ENCODE peak calls at places on chromosomes 5 and 9, in eight cellular contexts. One of them, this sample, is unnamed.

GRCh38 chr5:7317751-7318150 is 78.2 kb upstream of the ADCY2 start:
- DNase-seq in Peyer's patch: no peak
- DNase-seq in heart left ventricle: no peak
- DNase-seq in tibial nerve: no peak
- DNase-seq in erythroblast: no peak
- DNase-seq in right lobe of liver: no peak
- DNase-seq in body of pancreas: no peak
- DNase-seq in A549: no peak
- DNase-seq in this sample: no peak

GRCh38 chr9:83266618-83267543 is 203.9 kb upstream of the RASEF start:
- DNase-seq in Peyer's patch: no peak
- DNase-seq in heart left ventricle: peak
- DNase-seq in tibial nerve: no peak
- DNase-seq in erythroblast: no peak
- DNase-seq in right lobe of liver: no peak
- DNase-seq in body of pancreas: peak
- DNase-seq in A549: no peak
- DNase-seq in this sample: no peak

GRCh38 chr9:70607926-70608325 is 193.5 kb upstream of the KLF9 start:
- DNase-seq in Peyer's patch: peak
- DNase-seq in heart left ventricle: no peak
- DNase-seq in tibial nerve: no peak
- DNase-seq in erythroblast: no peak
- DNase-seq in right lobe of liver: no peak
- DNase-seq in body of pancreas: no peak
- DNase-seq in A549: no peak
- DNase-seq in this sample: no peak

GRCh38 chr5:65832603-65833228 is 93.7 kb upstream of the ERBIN start:
- DNase-seq in Peyer's patch: no peak
- DNase-seq in heart left ventricle: no peak
- DNase-seq in tibial nerve: no peak
- DNase-seq in erythroblast: no peak
- DNase-seq in right lobe of liver: no peak
- DNase-seq in body of pancreas: no peak
- DNase-seq in A549: no peak
- DNase-seq in this sample: no peak

GRCh38 chr5:25716680-25717079 is 1071.9 kb upstream of the CDH10 start:
- DNase-seq in Peyer's patch: no peak
- DNase-seq in heart left ventricle: no peak
- DNase-seq in tibial nerve: no peak
- DNase-seq in erythroblast: no peak
- DNase-seq in right lobe of liver: no peak
- DNase-seq in body of pancreas: no peak
- DNase-seq in A549: no peak
- DNase-seq in this sample: no peak

GRCh38 chr9:37747271-37747753 is 6.3 kb upstream of the TRMT10B start:
- DNase-seq in Peyer's patch: peak
- DNase-seq in heart left ventricle: no peak
- DNase-seq in tibial nerve: no peak
- DNase-seq in erythroblast: peak
- DNase-seq in right lobe of liver: peak
- DNase-seq in body of pancreas: peak
- DNase-seq in A549: peak
- DNase-seq in this sample: peak

GRCh38 chr9:12699529-12699928 is 6.3 kb downstream of the TYRP1 start:
- DNase-seq in Peyer's patch: no peak
- DNase-seq in heart left ventricle: no peak
- DNase-seq in tibial nerve: no peak
- DNase-seq in erythroblast: no peak
- DNase-seq in right lobe of liver: no peak
- DNase-seq in body of pancreas: no peak
- DNase-seq in A549: no peak
- DNase-seq in this sample: no peak

GRCh38 chr9:133962341-133962740 is 29.8 kb downstream of the VAV2 start:
- DNase-seq in Peyer's patch: no peak
- DNase-seq in heart left ventricle: peak
- DNase-seq in tibial nerve: no peak
- DNase-seq in erythroblast: no peak
- DNase-seq in right lobe of liver: peak
- DNase-seq in body of pancreas: no peak
- DNase-seq in A549: no peak
- DNase-seq in this sample: no peak

GRCh38 chr5:171681061-171681460 is 104.6 kb upstream of the SMIM23 start:
- DNase-seq in Peyer's patch: no peak
- DNase-seq in heart left ventricle: no peak
- DNase-seq in tibial nerve: no peak
- DNase-seq in erythroblast: no peak
- DNase-seq in right lobe of liver: no peak
- DNase-seq in body of pancreas: no peak
- DNase-seq in A549: no peak
- DNase-seq in this sample: no peak

GRCh38 chr5:352639-353598 is 31.4 kb downstream of the AHRR start:
- DNase-seq in Peyer's patch: no peak
- DNase-seq in heart left ventricle: no peak
- DNase-seq in tibial nerve: no peak
- DNase-seq in erythroblast: no peak
- DNase-seq in right lobe of liver: no peak
- DNase-seq in body of pancreas: no peak
- DNase-seq in A549: no peak
- DNase-seq in this sample: no peak

GRCh38 chr9:100595391-100596199 is 17.7 kb downstream of the CAVIN4 start:
- DNase-seq in Peyer's patch: no peak
- DNase-seq in heart left ventricle: no peak
- DNase-seq in tibial nerve: no peak
- DNase-seq in erythroblast: peak
- DNase-seq in right lobe of liver: no peak
- DNase-seq in body of pancreas: peak
- DNase-seq in A549: peak
- DNase-seq in this sample: no peak

GRCh38 chr9:81256368-81256767 is 433.0 kb downstream of the TLE1 start:
- DNase-seq in Peyer's patch: no peak
- DNase-seq in heart left ventricle: no peak
- DNase-seq in tibial nerve: no peak
- DNase-seq in erythroblast: no peak
- DNase-seq in right lobe of liver: no peak
- DNase-seq in body of pancreas: no peak
- DNase-seq in A549: no peak
- DNase-seq in this sample: no peak

GRCh38 chr5:108814551-108814950 is 66.9 kb downstream of the FER start:
- DNase-seq in Peyer's patch: no peak
- DNase-seq in heart left ventricle: no peak
- DNase-seq in tibial nerve: no peak
- DNase-seq in erythroblast: no peak
- DNase-seq in right lobe of liver: no peak
- DNase-seq in body of pancreas: no peak
- DNase-seq in A549: no peak
- DNase-seq in this sample: no peak

GRCh38 chr9:115250646-115251045 is 132.7 kb upstream of the TNC start:
- DNase-seq in Peyer's patch: no peak
- DNase-seq in heart left ventricle: no peak
- DNase-seq in tibial nerve: no peak
- DNase-seq in erythroblast: no peak
- DNase-seq in right lobe of liver: no peak
- DNase-seq in body of pancreas: no peak
- DNase-seq in A549: no peak
- DNase-seq in this sample: no peak

GRCh38 chr5:64811050-64811640 is 42.4 kb downstream of the CWC27 start:
- DNase-seq in Peyer's patch: no peak
- DNase-seq in heart left ventricle: no peak
- DNase-seq in tibial nerve: no peak
- DNase-seq in erythroblast: peak
- DNase-seq in right lobe of liver: no peak
- DNase-seq in body of pancreas: no peak
- DNase-seq in A549: peak
- DNase-seq in this sample: no peak

GRCh38 chr9:37904647-37905505 is 949 bp upstream of the SLC25A51 start:
- DNase-seq in Peyer's patch: no peak
- DNase-seq in heart left ventricle: no peak
- DNase-seq in tibial nerve: no peak
- DNase-seq in erythroblast: peak
- DNase-seq in right lobe of liver: no peak
- DNase-seq in body of pancreas: peak
- DNase-seq in A549: no peak
- DNase-seq in this sample: no peak

GRCh38 chr9:127682351-127683136 is 24.2 kb upstream of the CFAP157 start:
- DNase-seq in Peyer's patch: no peak
- DNase-seq in heart left ventricle: no peak
- DNase-seq in tibial nerve: no peak
- DNase-seq in erythroblast: no peak
- DNase-seq in right lobe of liver: peak
- DNase-seq in body of pancreas: peak
- DNase-seq in A549: no peak
- DNase-seq in this sample: no peak

GRCh38 chr9:119167876-119168275 is 201.4 kb downstream of the BRINP1 start:
- DNase-seq in Peyer's patch: no peak
- DNase-seq in heart left ventricle: no peak
- DNase-seq in tibial nerve: no peak
- DNase-seq in erythroblast: no peak
- DNase-seq in right lobe of liver: no peak
- DNase-seq in body of pancreas: no peak
- DNase-seq in A549: no peak
- DNase-seq in this sample: no peak
- TF ChIP-seq POLR2A in Peyer's patch: no peak
- TF ChIP-seq POLR2A in heart left ventricle: no peak
- TF ChIP-seq POLR2A in tibial nerve: no peak
- TF ChIP-seq POLR2A in erythroblast: no peak
- TF ChIP-seq POLR2A in right lobe of liver: no peak
- TF ChIP-seq POLR2A in body of pancreas: no peak
- TF ChIP-seq POLR2A in A549: no peak
- TF ChIP-seq POLR2A in this sample: no peak

DNA sequence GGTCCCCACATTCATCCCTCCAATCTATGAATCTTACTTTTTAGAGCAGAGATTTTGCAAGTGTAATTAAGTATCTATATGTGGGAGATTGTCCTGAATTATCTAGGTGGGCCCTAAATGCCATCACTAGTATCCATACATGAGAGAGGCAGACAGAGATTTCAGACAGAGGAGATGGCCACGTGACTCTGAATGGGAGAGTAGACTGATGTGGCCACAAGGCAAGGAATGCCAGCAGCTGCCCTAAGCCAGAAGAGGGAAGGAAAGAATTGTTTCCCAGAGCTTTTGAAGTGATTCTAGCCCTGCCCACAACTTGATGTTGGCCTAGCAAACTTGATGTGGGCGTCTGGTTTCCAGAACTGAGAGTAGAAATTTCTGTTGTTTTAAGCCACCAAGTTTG is 90.1 kb upstream of the PCAT7 start:
- DNase-seq in Peyer's patch: no peak
- DNase-seq in heart left ventricle: no peak
- DNase-seq in tibial nerve: no peak
- DNase-seq in erythroblast: no peak
- DNase-seq in right lobe of liver: no peak
- DNase-seq in body of pancreas: no peak
- DNase-seq in A549: no peak
- DNase-seq in this sample: no peak
- TF ChIP-seq POLR2A in Peyer's patch: no peak
- TF ChIP-seq POLR2A in heart left ventricle: no peak
- TF ChIP-seq POLR2A in tibial nerve: no peak
- TF ChIP-seq POLR2A in erythroblast: no peak
- TF ChIP-seq POLR2A in right lobe of liver: no peak
- TF ChIP-seq POLR2A in body of pancreas: no peak
- TF ChIP-seq POLR2A in A549: no peak
- TF ChIP-seq POLR2A in this sample: no peak

DNA sequence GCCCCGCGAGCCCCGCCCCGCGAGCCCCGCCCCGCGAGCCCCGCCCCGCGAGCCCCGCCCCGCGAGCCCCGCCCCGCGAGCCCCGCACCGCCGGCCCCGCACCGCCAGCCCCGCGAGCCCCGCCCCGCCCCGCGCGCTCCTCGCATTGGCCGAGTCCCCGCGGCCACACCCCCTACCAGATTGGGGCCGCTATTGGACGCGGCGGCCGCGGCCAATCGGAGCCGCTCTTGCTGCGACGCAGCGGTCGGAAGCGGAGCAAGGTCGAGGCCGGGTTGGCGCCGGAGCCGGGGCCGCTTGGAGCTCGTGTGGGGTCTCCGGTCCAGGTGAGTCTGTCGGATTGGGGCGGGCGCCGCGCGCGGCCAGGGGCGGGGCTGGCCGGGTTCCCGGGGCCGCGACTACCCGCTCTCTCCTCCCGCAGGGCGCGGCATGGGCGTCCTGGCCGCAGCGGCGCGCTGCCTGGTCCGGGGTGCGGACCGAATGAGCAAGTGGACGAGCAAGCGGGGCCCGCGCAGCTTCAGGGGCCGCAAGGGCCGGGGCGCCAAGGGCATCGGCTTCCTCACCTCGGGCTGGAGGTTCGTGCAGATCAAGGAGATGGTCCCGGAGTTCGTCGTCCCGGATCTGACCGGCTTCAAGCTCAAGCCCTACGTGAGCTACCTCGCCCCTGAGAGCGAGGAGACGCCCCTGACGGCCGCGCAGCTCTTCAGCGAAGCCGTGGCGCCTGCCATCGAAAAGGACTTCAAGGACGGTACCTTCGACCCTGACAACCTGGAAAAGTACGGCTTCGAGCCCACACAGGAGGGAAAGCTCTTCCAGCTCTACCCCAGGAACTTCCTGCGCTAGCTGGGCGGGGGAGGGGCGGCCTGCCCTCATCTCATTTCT is at the start of gene MRPL41:
- DNase-seq in Peyer's patch: peak
- DNase-seq in heart left ventricle: peak
- DNase-seq in tibial nerve: peak
- DNase-seq in erythroblast: peak
- DNase-seq in right lobe of liver: peak
- DNase-seq in body of pancreas: peak
- DNase-seq in A549: peak
- DNase-seq in this sample: peak
- TF ChIP-seq POLR2A in Peyer's patch: peak
- TF ChIP-seq POLR2A in heart left ventricle: peak
- TF ChIP-seq POLR2A in tibial nerve: peak
- TF ChIP-seq POLR2A in erythroblast: peak
- TF ChIP-seq POLR2A in right lobe of liver: peak
- TF ChIP-seq POLR2A in body of pancreas: peak
- TF ChIP-seq POLR2A in A549: peak
- TF ChIP-seq POLR2A in this sample: no peak

GRCh38 chr5:129244478-129244877 is 149.9 kb downstream of the ISOC1 start:
- DNase-seq in Peyer's patch: no peak
- DNase-seq in heart left ventricle: no peak
- DNase-seq in tibial nerve: no peak
- DNase-seq in erythroblast: no peak
- DNase-seq in right lobe of liver: no peak
- DNase-seq in body of pancreas: no peak
- DNase-seq in A549: no peak
- DNase-seq in this sample: no peak

GRCh38 chr5:129241755-129242154 is 147.2 kb downstream of the ISOC1 start:
- DNase-seq in Peyer's patch: no peak
- DNase-seq in heart left ventricle: no peak
- DNase-seq in tibial nerve: no peak
- DNase-seq in erythroblast: no peak
- DNase-seq in right lobe of liver: no peak
- DNase-seq in body of pancreas: no peak
- DNase-seq in A549: no peak
- DNase-seq in this sample: no peak

GRCh38 chr5:129243058-129243457 is 148.5 kb downstream of the ISOC1 start:
- DNase-seq in Peyer's patch: no peak
- DNase-seq in heart left ventricle: no peak
- DNase-seq in tibial nerve: no peak
- DNase-seq in erythroblast: no peak
- DNase-seq in right lobe of liver: no peak
- DNase-seq in body of pancreas: no peak
- DNase-seq in A549: no peak
- DNase-seq in this sample: no peak

GRCh38 chr5:129246088-129246487 is 151.5 kb downstream of the ISOC1 start:
- DNase-seq in Peyer's patch: no peak
- DNase-seq in heart left ventricle: no peak
- DNase-seq in tibial nerve: no peak
- DNase-seq in erythroblast: no peak
- DNase-seq in right lobe of liver: no peak
- DNase-seq in body of pancreas: no peak
- DNase-seq in A549: no peak
- DNase-seq in this sample: no peak

GRCh38 chr5:129245489-129245888 is 150.9 kb downstream of the ISOC1 start:
- DNase-seq in Peyer's patch: no peak
- DNase-seq in heart left ventricle: no peak
- DNase-seq in tibial nerve: no peak
- DNase-seq in erythroblast: no peak
- DNase-seq in right lobe of liver: no peak
- DNase-seq in body of pancreas: no peak
- DNase-seq in A549: no peak
- DNase-seq in this sample: no peak
- TF ChIP-seq POLR2A in Peyer's patch: no peak
- TF ChIP-seq POLR2A in heart left ventricle: no peak
- TF ChIP-seq POLR2A in tibial nerve: no peak
- TF ChIP-seq POLR2A in erythroblast: no peak
- TF ChIP-seq POLR2A in right lobe of liver: no peak
- TF ChIP-seq POLR2A in body of pancreas: no peak
- TF ChIP-seq POLR2A in A549: no peak
- TF ChIP-seq POLR2A in this sample: no peak

This sample was measured in stomach.